ENCODE peak calls at places on chromosomes 7 and 10, in four cellular contexts. One of them, this sample, is unnamed.

GRCh38 chr7:151236406-151236805 is 4.1 kb downstream of the CHPF2 start:
- DNase-seq in astrocyte: no peak
- DNase-seq in HCT116: no peak
- DNase-seq in neural progenitor cell: no peak
- DNase-seq in this sample: no peak

GRCh38 chr10:68132391-68132790 is 23.1 kb downstream of the MYPN start:
- DNase-seq in HCT116: no peak
- DNase-seq in astrocyte: no peak
- DNase-seq in neural progenitor cell: no peak
- DNase-seq in this sample: no peak

GRCh38 chr7:130356760-130357611 is 12.4 kb downstream of the CPA5 start:
- DNase-seq in astrocyte: peak; percentile 92
- DNase-seq in neural progenitor cell: no peak
- DNase-seq in HCT116: peak; percentile 53
- DNase-seq in this sample: no peak

GRCh38 chr10:31381766-31382316 is 62.8 kb downstream of the ZEB1 start:
- DNase-seq in astrocyte: peak; percentile 36
- DNase-seq in HCT116: no peak
- DNase-seq in neural progenitor cell: no peak
- DNase-seq in this sample: no peak

GRCh38 chr10:100186253-100186780 is 488 bp upstream of the ERLIN1 start:
- DNase-seq in neural progenitor cell: no peak
- DNase-seq in HCT116: no peak
- DNase-seq in astrocyte: no peak
- DNase-seq in this sample: peak; percentile 56

GRCh38 chr7:55420535-55420934 is 55.4 kb downstream of the LANCL2 start:
- DNase-seq in neural progenitor cell: no peak
- DNase-seq in astrocyte: peak; percentile 63
- DNase-seq in HCT116: no peak
- DNase-seq in this sample: no peak

GRCh38 chr7:92834661-92835139 is 1.7 kb downstream of the CDK6 start:
- DNase-seq in astrocyte: no peak
- DNase-seq in HCT116: no peak
- DNase-seq in neural progenitor cell: peak; percentile 55
- DNase-seq in this sample: peak; percentile 56

GRCh38 chr10:101843032-101843991 is at the start of gene KCNIP2:
- DNase-seq in astrocyte: no peak
- DNase-seq in neural progenitor cell: peak; percentile 88
- DNase-seq in HCT116: no peak
- DNase-seq in this sample: no peak

DNA sequence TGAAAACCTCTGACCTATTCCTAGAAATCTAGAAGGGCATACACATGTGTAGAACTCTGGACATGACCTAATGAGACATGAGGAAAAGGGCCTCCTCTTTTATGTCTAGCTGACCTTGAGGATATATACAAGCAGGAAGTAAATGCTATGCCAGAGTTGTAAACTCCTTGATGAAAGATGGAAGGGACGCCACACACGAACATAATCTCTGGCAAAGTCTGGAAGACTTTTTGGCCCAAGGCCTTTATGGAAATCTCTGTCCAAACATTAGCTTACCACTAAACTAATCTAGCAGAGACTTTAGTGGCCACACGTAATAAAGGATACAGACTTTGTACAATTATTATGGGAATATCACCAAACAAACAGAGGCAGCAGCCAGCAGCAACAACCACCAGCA is 138.1 kb upstream of the THSD7A start:
- DNase-seq in astrocyte: no peak
- DNase-seq in HCT116: no peak
- DNase-seq in neural progenitor cell: no peak
- DNase-seq in this sample: no peak
- H3K9me3 ChIP-seq in astrocyte: no peaks in the 10 kb centered on the region
- H3K9me3 ChIP-seq in HCT116: no peaks in the 10 kb centered on the region
- H3K9me3 ChIP-seq in neural progenitor cell: no peaks in the 10 kb centered on the region
- H3K9me3 ChIP-seq in this sample: no peaks in the 10 kb centered on the region

GRCh38 chr10:20004087-20004523 is 187.9 kb downstream of the PLXDC2 start:
- DNase-seq in astrocyte: peak; percentile 72
- DNase-seq in neural progenitor cell: no peak
- DNase-seq in HCT116: no peak
- DNase-seq in this sample: no peak
- H3K9ac ChIP-seq in astrocyte: peak overlapping the region; percentile 65
- H3K9ac ChIP-seq in neural progenitor cell: no peak overlapping the region
- H3K9ac ChIP-seq in HCT116: no peak overlapping the region
- H3K9ac ChIP-seq in this sample: no peak overlapping the region

DNA sequence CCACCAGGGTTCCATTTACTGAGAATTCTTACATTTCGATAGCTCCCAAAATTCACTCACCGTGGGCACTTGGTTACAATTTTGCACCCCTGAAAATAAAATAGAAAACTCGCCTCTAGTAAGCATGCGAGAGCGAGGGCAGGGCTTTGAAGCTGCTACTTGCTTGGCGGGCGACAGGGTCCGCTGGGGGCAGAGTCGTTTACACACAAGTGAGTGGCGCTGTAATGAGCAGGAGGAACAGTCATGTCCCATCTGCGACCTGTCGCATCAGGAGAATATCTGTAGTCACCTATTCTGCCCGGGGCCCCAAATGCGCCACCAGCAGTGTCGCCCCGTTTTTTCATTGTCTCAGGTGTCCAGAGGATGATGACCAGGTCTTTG is 1.2 kb upstream of the MEOX2 start:
- DNase-seq in astrocyte: no peak
- DNase-seq in HCT116: no peak
- DNase-seq in neural progenitor cell: peak; percentile 77
- DNase-seq in this sample: no peak
- H3K4me3 ChIP-seq in astrocyte: no peak overlapping the region
- H3K4me3 ChIP-seq in HCT116: no peak overlapping the region
- H3K4me3 ChIP-seq in neural progenitor cell: peak overlapping the region; percentile 54
- H3K4me3 ChIP-seq in this sample: no peak overlapping the region

GRCh38 chr7:28973591-28973990 is 15.5 kb upstream of the TRIL start:
- DNase-seq in HCT116: no peak
- DNase-seq in neural progenitor cell: no peak
- DNase-seq in astrocyte: no peak
- DNase-seq in this sample: no peak
- H3K9me3 ChIP-seq in HCT116: no peaks in the 10 kb centered on the region
- H3K9me3 ChIP-seq in neural progenitor cell: no peaks in the 10 kb centered on the region
- H3K9me3 ChIP-seq in astrocyte: peaks cover 16% of the 10 kb centered on the region
- H3K9me3 ChIP-seq in this sample: no peaks in the 10 kb centered on the region

DNA sequence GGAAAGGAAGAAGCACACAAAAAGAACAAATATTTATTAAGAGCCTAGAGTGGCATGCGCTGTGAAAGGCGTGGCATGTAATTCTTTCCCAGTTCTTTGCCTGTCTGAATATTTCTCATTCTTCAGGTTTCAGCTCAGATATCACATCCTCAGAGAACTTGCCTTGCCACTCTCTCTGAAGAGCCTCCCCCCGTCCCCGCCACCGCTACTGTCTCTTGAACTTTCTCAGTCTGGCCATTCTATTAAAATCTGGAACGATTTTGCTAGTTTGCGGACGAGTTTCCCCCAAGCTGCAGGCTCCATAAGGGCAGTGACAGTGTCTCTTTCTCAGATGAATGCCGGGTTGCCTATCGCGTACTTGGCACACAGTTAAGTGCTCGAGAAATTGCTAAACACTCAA is 795 bp upstream of the PLEKHA1 start:
- DNase-seq in neural progenitor cell: no peak
- DNase-seq in astrocyte: no peak
- DNase-seq in HCT116: no peak
- DNase-seq in this sample: peak; percentile 44
- H3K9ac ChIP-seq in neural progenitor cell: no peak overlapping the region
- H3K9ac ChIP-seq in astrocyte: peak overlapping the region; percentile 71
- H3K9ac ChIP-seq in HCT116: peak overlapping the region; percentile 4
- H3K9ac ChIP-seq in this sample: peak overlapping the region; percentile 79

GRCh38 chr10:110336111-110336721 is 31.5 kb upstream of the SMNDC1 start:
- DNase-seq in astrocyte: peak; percentile 99
- DNase-seq in neural progenitor cell: peak; percentile 78
- DNase-seq in HCT116: no peak
- DNase-seq in this sample: no peak
- H3K4me3 ChIP-seq in astrocyte: no peak overlapping the region
- H3K4me3 ChIP-seq in neural progenitor cell: peak overlapping the region; percentile 21
- H3K4me3 ChIP-seq in HCT116: no peak overlapping the region
- H3K4me3 ChIP-seq in this sample: no peak overlapping the region

GRCh38 chr7:158327571-158328180 is 259.9 kb downstream of the PTPRN2 start:
- DNase-seq in HCT116: no peak
- DNase-seq in astrocyte: no peak
- DNase-seq in neural progenitor cell: peak; percentile 40
- DNase-seq in this sample: no peak

GRCh38 chr7:158329686-158330085 is 257.9 kb downstream of the PTPRN2 start:
- DNase-seq in HCT116: no peak
- DNase-seq in astrocyte: no peak
- DNase-seq in neural progenitor cell: no peak
- DNase-seq in this sample: no peak

GRCh38 chr7:158327012-158327411 is 260.6 kb downstream of the PTPRN2 start:
- DNase-seq in astrocyte: no peak
- DNase-seq in neural progenitor cell: no peak
- DNase-seq in HCT116: no peak
- DNase-seq in this sample: no peak

GRCh38 chr7:158328376-158329013 is 259.1 kb downstream of the PTPRN2 start:
- DNase-seq in HCT116: no peak
- DNase-seq in astrocyte: no peak
- DNase-seq in neural progenitor cell: no peak
- DNase-seq in this sample: no peak

DNA sequence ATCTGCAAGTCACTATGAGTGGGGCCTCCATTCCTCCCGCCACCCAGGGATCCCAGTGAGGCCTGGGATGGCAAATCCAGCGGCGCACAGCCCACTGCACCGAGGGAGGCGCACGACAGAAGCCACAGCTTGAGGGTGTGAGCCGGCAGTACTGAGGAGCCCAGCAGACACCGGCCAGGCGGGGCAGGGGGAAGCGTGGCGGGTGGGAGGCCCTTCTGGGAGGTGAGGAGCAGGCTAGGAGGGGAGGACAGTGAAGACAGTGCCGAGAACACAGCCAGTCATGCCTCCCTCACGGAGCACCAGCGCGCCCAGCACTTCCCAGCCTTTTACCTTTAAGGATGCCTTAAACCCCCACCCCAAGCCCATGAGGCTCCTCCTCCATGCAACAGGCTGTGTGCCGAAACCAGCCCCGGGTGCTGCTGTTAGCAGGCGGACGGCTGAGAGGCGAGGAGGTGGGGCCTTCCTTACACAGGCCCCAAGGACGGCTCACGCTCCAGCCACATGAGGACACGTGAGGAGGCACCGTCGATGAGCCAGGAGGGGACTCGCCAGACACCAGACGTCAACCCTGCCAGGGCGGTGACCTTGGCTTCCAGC is 258.5 kb downstream of the PTPRN2 start:
- DNase-seq in neural progenitor cell: no peak
- DNase-seq in HCT116: no peak
- DNase-seq in astrocyte: no peak
- DNase-seq in this sample: no peak
- H3K9me3 ChIP-seq in neural progenitor cell: no peaks in the 10 kb centered on the region
- H3K9me3 ChIP-seq in HCT116: peaks cover 6% of the 10 kb centered on the region
- H3K9me3 ChIP-seq in astrocyte: peaks cover 22% of the 10 kb centered on the region
- H3K9me3 ChIP-seq in this sample: no peaks in the 10 kb centered on the region

DNA sequence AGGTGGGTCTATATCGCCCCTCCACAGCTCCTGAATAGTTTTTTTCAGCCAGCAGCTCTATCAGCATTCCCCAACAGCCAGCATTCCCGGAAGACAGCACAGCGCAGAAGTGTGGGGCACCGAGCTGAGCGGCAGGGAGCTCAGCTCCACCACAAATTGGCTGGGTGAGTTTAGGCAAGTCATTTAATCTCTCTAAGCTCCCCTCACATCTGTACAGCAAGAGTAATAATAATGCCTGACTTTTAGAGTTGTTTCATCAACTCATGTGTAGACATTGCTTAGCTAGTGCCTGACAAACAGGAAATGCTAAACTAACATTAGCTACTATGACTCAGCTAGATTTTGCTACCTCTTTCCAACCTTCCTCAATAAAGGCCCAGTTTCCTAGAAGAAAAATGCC is 247.9 kb upstream of the PTN start:
- DNase-seq in astrocyte: peak; percentile 75
- DNase-seq in neural progenitor cell: peak; percentile 45
- DNase-seq in HCT116: no peak
- DNase-seq in this sample: no peak
- H3K9ac ChIP-seq in astrocyte: peak overlapping the region; percentile 66
- H3K9ac ChIP-seq in neural progenitor cell: no peak overlapping the region
- H3K9ac ChIP-seq in HCT116: no peak overlapping the region
- H3K9ac ChIP-seq in this sample: no peak overlapping the region